ENCODE peak calls at places on chromosomes 4 and X, in five cellular contexts. One of them, this sample, is unnamed.

GRCh38 chrX:153482376-153483015 is 12.1 kb upstream of the HAUS7 start:
- DNase-seq in spleen: no peak
- DNase-seq in activated CD8-positive, alpha-beta memory T cell treated with anti-CD3 and anti-CD28 coated beads, Interleukin-2, amount 50 U/mL, for 48 hours: no peak
- DNase-seq in germinal center: no peak
- DNase-seq in substantia nigra: no peak
- DNase-seq in this sample: no peak

GRCh38 chr4:76725039-76725438 is 172.9 kb downstream of the SOWAHB start:
- DNase-seq in germinal center: no peak
- DNase-seq in spleen: no peak
- DNase-seq in substantia nigra: no peak
- DNase-seq in activated CD8-positive, alpha-beta memory T cell treated with anti-CD3 and anti-CD28 coated beads, Interleukin-2, amount 50 U/mL, for 48 hours: no peak
- DNase-seq in this sample: no peak

GRCh38 chrX:18102006-18102405 is 118.7 kb downstream of the BEND2 start:
- DNase-seq in germinal center: no peak
- DNase-seq in substantia nigra: no peak
- DNase-seq in activated CD8-positive, alpha-beta memory T cell treated with anti-CD3 and anti-CD28 coated beads, Interleukin-2, amount 50 U/mL, for 48 hours: no peak
- DNase-seq in spleen: no peak
- DNase-seq in this sample: no peak

GRCh38 chr4:5989236-5990225 is 28.7 kb downstream of the C4orf50 start:
- DNase-seq in substantia nigra: no peak
- DNase-seq in spleen: no peak
- DNase-seq in germinal center: no peak
- DNase-seq in activated CD8-positive, alpha-beta memory T cell treated with anti-CD3 and anti-CD28 coated beads, Interleukin-2, amount 50 U/mL, for 48 hours: peak
- DNase-seq in this sample: no peak

GRCh38 chr4:101660607-101661006 is 129.9 kb upstream of the BANK1 start:
- DNase-seq in substantia nigra: no peak
- DNase-seq in activated CD8-positive, alpha-beta memory T cell treated with anti-CD3 and anti-CD28 coated beads, Interleukin-2, amount 50 U/mL, for 48 hours: no peak
- DNase-seq in germinal center: no peak
- DNase-seq in spleen: no peak
- DNase-seq in this sample: no peak

GRCh38 chr4:69124941-69125340 is 28.7 kb downstream of the UGT2B7 start:
- DNase-seq in substantia nigra: no peak
- DNase-seq in activated CD8-positive, alpha-beta memory T cell treated with anti-CD3 and anti-CD28 coated beads, Interleukin-2, amount 50 U/mL, for 48 hours: no peak
- DNase-seq in germinal center: no peak
- DNase-seq in spleen: peak
- DNase-seq in this sample: no peak

GRCh38 chr4:145099653-145100052 is 1.5 kb downstream of the ABCE1 start:
- DNase-seq in substantia nigra: no peak
- DNase-seq in germinal center: peak
- DNase-seq in spleen: no peak
- DNase-seq in activated CD8-positive, alpha-beta memory T cell treated with anti-CD3 and anti-CD28 coated beads, Interleukin-2, amount 50 U/mL, for 48 hours: no peak
- DNase-seq in this sample: no peak

GRCh38 chr4:80072607-80073361 is at the start of gene ANTXR2:
- DNase-seq in substantia nigra: peak
- DNase-seq in activated CD8-positive, alpha-beta memory T cell treated with anti-CD3 and anti-CD28 coated beads, Interleukin-2, amount 50 U/mL, for 48 hours: peak
- DNase-seq in germinal center: peak
- DNase-seq in spleen: peak
- DNase-seq in this sample: peak

GRCh38 chr4:83831588-83831987 is 295.7 kb downstream of the GPAT3 start:
- DNase-seq in spleen: no peak
- DNase-seq in substantia nigra: no peak
- DNase-seq in germinal center: no peak
- DNase-seq in activated CD8-positive, alpha-beta memory T cell treated with anti-CD3 and anti-CD28 coated beads, Interleukin-2, amount 50 U/mL, for 48 hours: no peak
- DNase-seq in this sample: no peak

GRCh38 chr4:38538517-38538916 is 125.5 kb upstream of the KLF3 start:
- DNase-seq in activated CD8-positive, alpha-beta memory T cell treated with anti-CD3 and anti-CD28 coated beads, Interleukin-2, amount 50 U/mL, for 48 hours: no peak
- DNase-seq in substantia nigra: no peak
- DNase-seq in germinal center: no peak
- DNase-seq in spleen: no peak
- DNase-seq in this sample: no peak

GRCh38 chrX:78979789-78980464 is 34.7 kb downstream of the P2RY10 start:
- DNase-seq in activated CD8-positive, alpha-beta memory T cell treated with anti-CD3 and anti-CD28 coated beads, Interleukin-2, amount 50 U/mL, for 48 hours: no peak
- DNase-seq in substantia nigra: no peak
- DNase-seq in spleen: no peak
- DNase-seq in germinal center: no peak
- DNase-seq in this sample: no peak

GRCh38 chr4:86940920-86941460 is 6.2 kb downstream of the AFF1 start:
- DNase-seq in germinal center: no peak
- DNase-seq in substantia nigra: no peak
- DNase-seq in spleen: no peak
- DNase-seq in activated CD8-positive, alpha-beta memory T cell treated with anti-CD3 and anti-CD28 coated beads, Interleukin-2, amount 50 U/mL, for 48 hours: no peak
- DNase-seq in this sample: no peak

GRCh38 chrX:50066318-50066937 is 134.4 kb downstream of the AKAP4 start:
- DNase-seq in germinal center: no peak
- DNase-seq in activated CD8-positive, alpha-beta memory T cell treated with anti-CD3 and anti-CD28 coated beads, Interleukin-2, amount 50 U/mL, for 48 hours: no peak
- DNase-seq in substantia nigra: no peak
- DNase-seq in spleen: no peak
- DNase-seq in this sample: no peak

GRCh38 chr4:81508786-81509574 is 37.3 kb upstream of the RASGEF1B start:
- DNase-seq in activated CD8-positive, alpha-beta memory T cell treated with anti-CD3 and anti-CD28 coated beads, Interleukin-2, amount 50 U/mL, for 48 hours: no peak
- DNase-seq in spleen: no peak
- DNase-seq in substantia nigra: no peak
- DNase-seq in germinal center: no peak
- DNase-seq in this sample: no peak

GRCh38 chr4:10031663-10032590 is 10.6 kb upstream of the SLC2A9 start:
- DNase-seq in germinal center: no peak
- DNase-seq in spleen: no peak
- DNase-seq in activated CD8-positive, alpha-beta memory T cell treated with anti-CD3 and anti-CD28 coated beads, Interleukin-2, amount 50 U/mL, for 48 hours: no peak
- DNase-seq in substantia nigra: no peak
- DNase-seq in this sample: no peak

GRCh38 chr4:124694306-124694705 is 18.2 kb downstream of the ANKRD50 start:
- DNase-seq in spleen: no peak
- DNase-seq in activated CD8-positive, alpha-beta memory T cell treated with anti-CD3 and anti-CD28 coated beads, Interleukin-2, amount 50 U/mL, for 48 hours: no peak
- DNase-seq in substantia nigra: no peak
- DNase-seq in germinal center: no peak
- DNase-seq in this sample: no peak

GRCh38 chrX:47026198-47026597 is 52.0 kb upstream of the RGN start:
- DNase-seq in substantia nigra: no peak
- DNase-seq in spleen: no peak
- DNase-seq in germinal center: no peak
- DNase-seq in activated CD8-positive, alpha-beta memory T cell treated with anti-CD3 and anti-CD28 coated beads, Interleukin-2, amount 50 U/mL, for 48 hours: no peak
- DNase-seq in this sample: no peak

GRCh38 chrX:46247456-46247855 is 297.8 kb downstream of the ZNF674 start:
- DNase-seq in activated CD8-positive, alpha-beta memory T cell treated with anti-CD3 and anti-CD28 coated beads, Interleukin-2, amount 50 U/mL, for 48 hours: no peak
- DNase-seq in spleen: no peak
- DNase-seq in germinal center: no peak
- DNase-seq in substantia nigra: no peak
- DNase-seq in this sample: no peak

GRCh38 chr4:4631150-4631549 is 89.3 kb upstream of the STX18 start:
- DNase-seq in substantia nigra: no peak
- DNase-seq in spleen: no peak
- DNase-seq in germinal center: no peak
- DNase-seq in activated CD8-positive, alpha-beta memory T cell treated with anti-CD3 and anti-CD28 coated beads, Interleukin-2, amount 50 U/mL, for 48 hours: no peak
- DNase-seq in this sample: no peak

GRCh38 chr4:11367371-11367770 is 61.3 kb downstream of the HS3ST1 start:
- DNase-seq in substantia nigra: peak
- DNase-seq in activated CD8-positive, alpha-beta memory T cell treated with anti-CD3 and anti-CD28 coated beads, Interleukin-2, amount 50 U/mL, for 48 hours: no peak
- DNase-seq in germinal center: no peak
- DNase-seq in spleen: no peak
- DNase-seq in this sample: peak

This sample was measured in frontal cortex.